ENCODE peak calls at places on chromosomes 6 and 20, in five cellular contexts. B, U, L, C and P are unnamed samples.
A peak's percentile ranks its signal among the peaks of the same experiment; 100 is the strongest.

GRCh38 chr6:151617539-151617938 is 123.7 kb downstream of the CCDC170 start:
- DNase-seq in B (no peak), U (no peak), L (no peak), C (no peak), P (no peak)

GRCh38 chr6:159804504-159804903 is 4.4 kb downstream of the PNLDC1 start:
- DNase-seq in B (no peak), U (no peak), L (no peak), C (no peak), P (no peak)

GRCh38 chr6:36544228-36544627 is 3.1 kb downstream of the STK38 start:
- DNase-seq in B (peak; percentile 86), U (no peak), L (peak; percentile 44), C (no peak), P (no peak)

GRCh38 chr6:111831408-111831807 is 41.8 kb downstream of the FYN start:
- DNase-seq in B (no peak), U (no peak), L (no peak), C (no peak), P (no peak)

GRCh38 chr6:38799529-38800184 is 84.5 kb downstream of the DNAH8 start:
- DNase-seq in B (no peak), U (no peak), L (no peak), C (no peak), P (no peak)

GRCh38 chr6:34202329-34203201 is 34.1 kb upstream of the HMGA1 start:
- DNase-seq in B (no peak), U (no peak), L (no peak), C (no peak), P (no peak)

GRCh38 chr20:652611-653109 is 340 bp downstream of the SRXN1 start:
- DNase-seq in B (peak; percentile 45), U (no peak), L (no peak), C (no peak), P (no peak)

GRCh38 chr6:5501837-5502236 is 240.5 kb downstream of the FARS2 start:
- DNase-seq in B (no peak), U (no peak), L (no peak), C (no peak), P (no peak)

GRCh38 chr6:46484081-46484820 is 7.0 kb downstream of the RCAN2 start:
- DNase-seq in B (no peak), U (no peak), L (no peak), C (no peak), P (no peak)

GRCh38 chr6:35014786-35015185 is 125.7 kb downstream of the ANKS1A start:
- DNase-seq in B (no peak), U (no peak), L (no peak), C (no peak), P (no peak)

GRCh38 chr6:151325075-151326050 is 66.0 kb downstream of the ZBTB2 start:
- DNase-seq in B (peak; percentile 7), U (peak; percentile 14), L (peak; percentile 36), C (no peak), P (no peak)

GRCh38 chr6:168428052-168428829 is 12.7 kb upstream of the SMOC2 start:
- DNase-seq in B (no peak), U (no peak), L (no peak), C (no peak), P (no peak)

GRCh38 chr6:132060591-132060990 is 109.4 kb upstream of the CCN2 start:
- DNase-seq in B (no peak), U (no peak), L (no peak), C (no peak), P (no peak)

GRCh38 chr20:9407805-9408421 is 106.5 kb upstream of the LAMP5 start:
- DNase-seq in B (peak; percentile 54), U (peak; percentile 50), L (peak; percentile 30), C (peak; percentile 76), P (peak; percentile 35)

GRCh38 chr20:31514154-31515071 is at the start of gene HM13:
- DNase-seq in B (peak; percentile 95), U (peak; percentile 91), L (peak; percentile 96), C (peak; percentile 71), P (peak; percentile 89)

GRCh38 chr6:145964948-145965366 is 799 bp upstream of the SHPRH start:
- DNase-seq in B (peak; percentile 15), U (peak; percentile 5), L (no peak), C (no peak), P (no peak)

GRCh38 chr6:107618672-107619071 is 128.8 kb downstream of the SOBP start:
- DNase-seq in B (peak; percentile 83), U (peak; percentile 35), L (peak; percentile 39), C (no peak), P (peak; percentile 45)

GRCh38 chr20:60966031-60966430 is 286.0 kb upstream of the CDH4 start:
- DNase-seq in B (no peak), U (no peak), L (no peak), C (no peak), P (no peak)

GRCh38 chr6:26553739-26554668 is 15.8 kb downstream of the HMGN4 start:
- DNase-seq in B (peak; percentile 84), U (peak; percentile 82), L (no peak), C (peak; percentile 82), P (no peak)

GRCh38 chr6:3294921-3295871 is 36.4 kb downstream of the PSMG4 start:
- DNase-seq in B (no peak), U (no peak), L (no peak), C (no peak), P (no peak)

GRCh38 chr6:1619106-1619665 is 9.5 kb downstream of the FOXC1 start:
- DNase-seq in B (no peak), U (no peak), L (no peak), C (no peak), P (no peak)

GRCh38 chr6:128028183-128028582 is 127.3 kb upstream of the THEMIS start:
- DNase-seq in B (peak; percentile 13), U (no peak), L (no peak), C (no peak), P (no peak)

GRCh38 chr6:133837801-133838349 is 51.0 kb upstream of the TCF21 start:
- DNase-seq in B (peak; percentile 51), U (peak; percentile 67), L (peak; percentile 31), C (peak; percentile 51), P (peak; percentile 4)